ENCODE peak calls at places on chromosome 17, in four cellular contexts. Q is SHP77, J is left ventricle myocardium inferior, A is anterior cingulate cortex. S is an unnamed sample.

GRCh38 chr17:2875608-2876007 is 79.4 kb downstream of the RAP1GAP2 start:
- DNase-seq in Q (no peak), J (no peak), A (no peak), S (no peak)

GRCh38 chr17:79955961-79956735 is 79.5 kb downstream of the TBC1D16 start:
- DNase-seq in Q (no peak), J (peak; percentile 9), A (no peak), S (no peak)

GRCh38 chr17:62668091-62668804 is 40.8 kb downstream of the MRC2 start:
- DNase-seq in Q (no peak), J (no peak), A (no peak), S (no peak)

GRCh38 chr17:80080081-80080480 is 21.3 kb upstream of the GAA start:
- DNase-seq in Q (no peak), J (no peak), A (no peak), S (no peak)

GRCh38 chr17:17242246-17242645 is 5.3 kb upstream of the FLCN start:
- DNase-seq in Q (no peak), J (no peak), A (no peak), S (no peak)

GRCh38 chr17:69093279-69093789 is 32.6 kb upstream of the ABCA9 start:
- DNase-seq in Q (no peak), J (no peak), A (no peak), S (no peak)

GRCh38 chr17:737561-738113 is 5.2 kb downstream of the TLCD3A start:
- DNase-seq in Q (no peak), J (no peak), A (no peak), S (no peak)

GRCh38 chr17:41486809-41487530 is 2.7 kb downstream of the KRT36 start:
- DNase-seq in Q (no peak), J (no peak), A (no peak), S (no peak)

GRCh38 chr17:51154176-51154575 is 817 bp downstream of the NME1 start:
- DNase-seq in Q (no peak), J (no peak), A (no peak), S (no peak)

GRCh38 chr17:70040336-70040735 is 34.7 kb upstream of the KCNJ16 start:
- DNase-seq in Q (no peak), J (no peak), A (no peak), S (no peak)

GRCh38 chr17:39564201-39564828 is 43.4 kb downstream of the NEUROD2 start:
- DNase-seq in Q (no peak), J (no peak), A (no peak), S (no peak)

GRCh38 chr17:81090361-81091133 is 55.6 kb downstream of the BAIAP2 start:
- DNase-seq in Q (no peak), J (peak; percentile 62), A (no peak), S (no peak)

GRCh38 chr17:77208217-77208808 is 67.5 kb downstream of the SEC14L1 start:
- DNase-seq in Q (peak; percentile 80), J (no peak), A (peak; percentile 40), S (peak; percentile 22)

GRCh38 chr17:37382056-37382455 is 6.3 kb downstream of the C17orf78 start:
- DNase-seq in Q (no peak), J (no peak), A (no peak), S (no peak)

GRCh38 chr17:10117581-10118001 is 80.8 kb downstream of the GAS7 start:
- DNase-seq in Q (no peak), J (peak; percentile 43), A (peak; percentile 39), S (no peak)

GRCh38 chr17:75295220-75296158 is 6.3 kb upstream of the SLC25A19 start:
- DNase-seq in Q (no peak), J (no peak), A (no peak), S (no peak)

GRCh38 chr17:76714822-76715461 is 4.2 kb upstream of the MXRA7 start:
- DNase-seq in Q (no peak), J (peak; percentile 72), A (peak; percentile 41), S (no peak)

GRCh38 chr17:78338860-78339259 is 21.0 kb downstream of the SOCS3 start:
- DNase-seq in Q (no peak), J (no peak), A (no peak), S (no peak)

GRCh38 chr17:32793841-32794240 is 83.1 kb downstream of the MYO1D start:
- DNase-seq in Q (no peak), J (no peak), A (no peak), S (no peak)

GRCh38 chr17:74180336-74180735 is 23.1 kb upstream of the RPL38 start:
- DNase-seq in Q (no peak), J (no peak), A (no peak), S (no peak)

GRCh38 chr17:68501074-68501473 is 11.2 kb upstream of the PRKAR1A start:
- DNase-seq in Q (no peak), J (no peak), A (no peak), S (no peak)

GRCh38 chr17:39096435-39097158 is 54.8 kb downstream of the PLXDC1 start:
- DNase-seq in Q (no peak), J (peak; percentile 29), A (no peak), S (no peak)

GRCh38 chr17:79506150-79506870 is 104.5 kb downstream of the RBFOX3 start:
- DNase-seq in Q (no peak), J (no peak), A (no peak), S (no peak)

S was measured in C1 segment of cervical spinal cord.